ENCODE peak calls at places on chromosomes 6 and 20, in five cellular contexts. One of them, this sample, is unnamed.
A peak's percentile ranks its signal among the peaks of the same experiment; 100 is the strongest.

GRCh38 chr6:1542764-1543163 is 67.0 kb upstream of the FOXC1 start:
- DNase-seq in testis: no peak
- DNase-seq in IMR-90: no peak
- DNase-seq in AG04450: no peak
- DNase-seq in brain microvascular endothelial cell: no peak
- DNase-seq in this sample: no peak

GRCh38 chr6:35876902-35877301 is 44.0 kb downstream of the SRPK1 start:
- DNase-seq in testis: no peak
- DNase-seq in IMR-90: no peak
- DNase-seq in AG04450: no peak
- DNase-seq in brain microvascular endothelial cell: no peak
- DNase-seq in this sample: peak; percentile 24

GRCh38 chr6:10266061-10266460 is 148.8 kb downstream of the TFAP2A start:
- DNase-seq in testis: no peak
- DNase-seq in IMR-90: no peak
- DNase-seq in AG04450: no peak
- DNase-seq in brain microvascular endothelial cell: no peak
- DNase-seq in this sample: no peak

GRCh38 chr20:432208-432607 is 24.1 kb downstream of the RBCK1 start:
- DNase-seq in testis: no peak
- DNase-seq in IMR-90: no peak
- DNase-seq in AG04450: no peak
- DNase-seq in brain microvascular endothelial cell: no peak
- DNase-seq in this sample: no peak

GRCh38 chr6:44254957-44255808 is 2.1 kb downstream of the SLC35B2 start:
- DNase-seq in testis: no peak
- DNase-seq in IMR-90: no peak
- DNase-seq in AG04450: no peak
- DNase-seq in brain microvascular endothelial cell: no peak
- DNase-seq in this sample: no peak

GRCh38 chr6:12598919-12599318 is 117.6 kb upstream of the PHACTR1 start:
- DNase-seq in testis: no peak
- DNase-seq in IMR-90: no peak
- DNase-seq in AG04450: no peak
- DNase-seq in brain microvascular endothelial cell: no peak
- DNase-seq in this sample: no peak

GRCh38 chr6:17725083-17725482 is 18.4 kb upstream of the NUP153 start:
- DNase-seq in testis: peak; percentile 77
- DNase-seq in IMR-90: peak; percentile 59
- DNase-seq in AG04450: no peak
- DNase-seq in brain microvascular endothelial cell: peak; percentile 27
- DNase-seq in this sample: peak; percentile 35

GRCh38 chr20:3751664-3752385 is 15.7 kb downstream of the ADISSP start:
- DNase-seq in testis: peak; percentile 57
- DNase-seq in IMR-90: no peak
- DNase-seq in AG04450: no peak
- DNase-seq in brain microvascular endothelial cell: no peak
- DNase-seq in this sample: peak; percentile 58

GRCh38 chr6:69084746-69085335 is 449.8 kb downstream of the ADGRB3 start:
- DNase-seq in testis: no peak
- DNase-seq in IMR-90: no peak
- DNase-seq in AG04450: no peak
- DNase-seq in brain microvascular endothelial cell: no peak
- DNase-seq in this sample: no peak

DNA sequence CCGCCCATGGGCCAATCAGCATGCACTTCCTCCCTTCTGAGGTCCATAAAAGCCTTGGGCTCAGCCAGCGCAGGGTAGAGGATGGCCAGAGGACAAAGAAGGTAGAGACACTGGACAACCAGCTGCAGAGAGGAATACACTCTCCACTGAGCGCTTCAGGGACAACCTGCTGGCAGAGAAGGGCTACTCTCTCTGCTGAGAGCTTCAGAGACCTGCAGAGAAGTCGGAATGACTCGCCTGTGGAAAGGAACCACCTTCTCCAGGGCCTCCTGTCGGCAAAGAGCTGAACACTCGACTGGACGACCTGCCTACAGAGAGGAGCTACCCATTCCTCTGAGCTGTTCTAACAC is 31.4 kb upstream of the SLA2 start:
- DNase-seq in testis: no peak
- DNase-seq in IMR-90: no peak
- DNase-seq in AG04450: no peak
- DNase-seq in brain microvascular endothelial cell: no peak
- DNase-seq in this sample: no peak
- TF ChIP-seq CTCF in testis: no peak
- TF ChIP-seq CTCF in IMR-90: no peak
- TF ChIP-seq CTCF in AG04450: no peak
- TF ChIP-seq CTCF in brain microvascular endothelial cell: no peak
- TF ChIP-seq CTCF in this sample: no peak

DNA sequence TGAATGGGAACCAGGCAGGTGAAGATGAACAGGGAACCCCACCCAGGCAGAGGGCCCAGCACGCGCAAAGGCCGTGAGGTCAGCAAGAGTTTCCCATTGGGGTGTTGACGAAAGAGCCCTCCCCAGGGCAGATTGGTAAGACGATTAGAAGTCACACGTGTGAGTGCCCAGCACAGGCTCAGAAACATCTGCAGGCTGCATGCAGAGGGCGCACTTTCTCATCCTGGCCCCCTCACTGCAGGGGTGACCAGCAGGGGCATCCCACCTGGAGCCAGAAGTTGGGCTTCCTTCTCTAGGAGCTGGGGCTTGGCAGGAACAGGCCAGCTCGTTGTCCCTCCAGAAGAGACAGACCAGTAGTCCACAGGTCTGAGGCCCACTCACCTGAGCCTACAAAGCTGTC is 38.4 kb downstream of the VSTM2L start:
- DNase-seq in testis: no peak
- DNase-seq in IMR-90: no peak
- DNase-seq in AG04450: no peak
- DNase-seq in brain microvascular endothelial cell: no peak
- DNase-seq in this sample: no peak
- H3K27ac ChIP-seq in testis: no peak overlapping the region
- H3K27ac ChIP-seq in IMR-90: no peak overlapping the region
- H3K27ac ChIP-seq in AG04450: no peak overlapping the region
- H3K27ac ChIP-seq in brain microvascular endothelial cell: no peak overlapping the region
- H3K27ac ChIP-seq in this sample: no peak overlapping the region

GRCh38 chr20:36604952-36605308 is 649 bp upstream of the RAB5IF start:
- DNase-seq in testis: peak; percentile 37
- DNase-seq in IMR-90: no peak
- DNase-seq in AG04450: no peak
- DNase-seq in brain microvascular endothelial cell: no peak
- DNase-seq in this sample: no peak

GRCh38 chr20:36611625-36612024 is 6.0 kb downstream of the RAB5IF start:
- DNase-seq in testis: no peak
- DNase-seq in IMR-90: no peak
- DNase-seq in AG04450: no peak
- DNase-seq in brain microvascular endothelial cell: no peak
- DNase-seq in this sample: no peak

GRCh38 chr20:36605309-36606170 is at the start of gene RAB5IF:
- DNase-seq in testis: peak; percentile 97
- DNase-seq in IMR-90: peak; percentile 98
- DNase-seq in AG04450: peak; percentile 98
- DNase-seq in brain microvascular endothelial cell: peak; percentile 96
- DNase-seq in this sample: peak; percentile 99

GRCh38 chr20:36606171-36607116 is 865 bp downstream of the RAB5IF start:
- DNase-seq in testis: no peak
- DNase-seq in IMR-90: peak; percentile 21
- DNase-seq in AG04450: no peak
- DNase-seq in brain microvascular endothelial cell: peak; percentile 13
- DNase-seq in this sample: peak; percentile 46

GRCh38 chr20:36607586-36608387 is 2.2 kb downstream of the RAB5IF start:
- DNase-seq in testis: no peak
- DNase-seq in IMR-90: no peak
- DNase-seq in AG04450: no peak
- DNase-seq in brain microvascular endothelial cell: no peak
- DNase-seq in this sample: no peak
- H3K4me3 ChIP-seq in testis: no peak overlapping the region
- H3K4me3 ChIP-seq in IMR-90: no peak overlapping the region
- H3K4me3 ChIP-seq in AG04450: peak overlapping the region; percentile 22
- H3K4me3 ChIP-seq in brain microvascular endothelial cell: no peak overlapping the region
- H3K4me3 ChIP-seq in this sample: no peak overlapping the region

GRCh38 chr6:132279592-132280139 is 121.6 kb downstream of the MOXD1 start:
- DNase-seq in testis: peak; percentile 81
- DNase-seq in IMR-90: peak; percentile 73
- DNase-seq in AG04450: peak; percentile 54
- DNase-seq in brain microvascular endothelial cell: peak; percentile 59
- DNase-seq in this sample: peak; percentile 79
- TF ChIP-seq CTCF in testis: peak; percentile 90
- TF ChIP-seq CTCF in IMR-90: peak; percentile 67
- TF ChIP-seq CTCF in AG04450: peak; percentile 76
- TF ChIP-seq CTCF in brain microvascular endothelial cell: peak; percentile 72
- TF ChIP-seq CTCF in this sample: peak; percentile 90

GRCh38 chr6:45398075-45398817 is 20.5 kb upstream of the SUPT3H start:
- DNase-seq in testis: no peak
- DNase-seq in IMR-90: no peak
- DNase-seq in AG04450: no peak
- DNase-seq in brain microvascular endothelial cell: no peak
- DNase-seq in this sample: no peak
- H3K27ac ChIP-seq in testis: no peak overlapping the region
- H3K27ac ChIP-seq in IMR-90: no peak overlapping the region
- H3K27ac ChIP-seq in AG04450: no peak overlapping the region
- H3K27ac ChIP-seq in brain microvascular endothelial cell: no peak overlapping the region
- H3K27ac ChIP-seq in this sample: no peak overlapping the region